ENCODE peak calls at places on chromosome 6, in five cellular contexts. E, F, W, Y and R are unnamed samples.

GRCh38 chr6:12504325-12504966 is 212.1 kb upstream of the PHACTR1 start:
- DNase-seq in Y (peak), E (peak), W (no peak), F (no peak), R (peak)

GRCh38 chr6:111658445-111659154 is 52.9 kb upstream of the TRAF3IP2 start:
- DNase-seq in Y (no peak), E (peak), F (no peak), W (no peak), R (peak)

GRCh38 chr6:64459411-64459810 is 823.8 kb downstream of the PHF3 start:
- DNase-seq in W (no peak), F (no peak), E (no peak), Y (no peak), R (no peak)

GRCh38 chr6:118495639-118496296 is 52.3 kb upstream of the PLN start:
- DNase-seq in E (peak), Y (no peak), F (no peak), W (no peak), R (peak)

GRCh38 chr6:52390361-52390727 is 28.4 kb downstream of the PAQR8 start:
- DNase-seq in F (peak), E (peak), Y (peak), W (no peak), R (peak)

GRCh38 chr6:159953091-159953581 is 15.7 kb upstream of the IGF2R start:
- DNase-seq in E (no peak), F (no peak), W (no peak), Y (no peak), R (peak)

GRCh38 chr6:48560408-48560807 is 449.4 kb upstream of the PTCHD4 start:
- DNase-seq in E (peak), W (no peak), Y (no peak), F (no peak), R (peak)

GRCh38 chr6:14792118-14792955 is 453.5 kb upstream of the JARID2 start:
- DNase-seq in Y (no peak), F (no peak), W (no peak), E (peak), R (no peak)

GRCh38 chr6:74731921-74732320 is 473.9 kb downstream of the COL12A1 start:
- DNase-seq in E (no peak), W (no peak), Y (no peak), F (no peak), R (no peak)

GRCh38 chr6:82970853-82971252 is 94.8 kb downstream of the UBE3D start:
- DNase-seq in E (no peak), F (no peak), Y (no peak), W (no peak), R (no peak)

GRCh38 chr6:47587503-47587902 is 109.9 kb downstream of the CD2AP start:
- DNase-seq in W (no peak), Y (no peak), E (peak), F (no peak), R (peak)

GRCh38 chr6:80003841-80004198 is 629 bp upstream of the TTK start:
- DNase-seq in Y (no peak), E (no peak), F (peak), W (peak), R (no peak)

GRCh38 chr6:24990227-24990843 is 54.6 kb upstream of the RIPOR2 start:
- DNase-seq in Y (no peak), W (no peak), F (no peak), E (peak), R (peak)

GRCh38 chr6:104940881-104941693 is 15.8 kb upstream of the LIN28B start:
- DNase-seq in W (peak), F (no peak), E (peak), Y (peak), R (peak)

GRCh38 chr6:170129691-170130171 is 161.1 kb downstream of the DLL1 start:
- DNase-seq in E (peak), W (peak), Y (no peak), F (no peak), R (no peak)

GRCh38 chr6:124260337-124260736 is 456.7 kb downstream of the NKAIN2 start:
- DNase-seq in F (no peak), W (no peak), E (no peak), Y (no peak), R (no peak)

GRCh38 chr6:106973841-106974336 is 640 bp downstream of the CD24 start:
- DNase-seq in Y (peak), W (no peak), F (no peak), E (peak), R (no peak)

GRCh38 chr6:156427345-156427744 is 349.8 kb upstream of the ARID1B start:
- DNase-seq in Y (no peak), E (peak), W (peak), F (no peak), R (peak)

GRCh38 chr6:133918208-133918930 is 29.5 kb downstream of the TCF21 start:
- DNase-seq in F (no peak), E (no peak), Y (no peak), W (no peak), R (no peak)

GRCh38 chr6:54719633-54720032 is 126.9 kb upstream of the FAM83B start:
- DNase-seq in W (no peak), E (no peak), F (no peak), Y (no peak), R (no peak)

GRCh38 chr6:17115251-17116089 is 13.6 kb downstream of the STMND1 start:
- DNase-seq in F (no peak), W (no peak), Y (no peak), E (peak), R (peak)

GRCh38 chr6:166760288-166760687 is 133.2 kb upstream of the RPS6KA2 start:
- DNase-seq in Y (peak), E (no peak), F (peak), W (no peak), R (no peak)

GRCh38 chr6:22614541-22614940 is 45.2 kb downstream of the HDGFL1 start:
- DNase-seq in Y (no peak), E (no peak), W (no peak), F (no peak), R (no peak)

GRCh38 chr6:48032156-48032555 is 78.8 kb downstream of the PTCHD4 start:
- DNase-seq in Y (no peak), W (no peak), F (no peak), E (peak), R (peak)

GRCh38 chr6:89254569-89254968 is 37.4 kb upstream of the GABRR1 start:
- DNase-seq in F (no peak), Y (no peak), E (peak), W (no peak), R (peak)

GRCh38 chr6:23523771-23524170 is 602.2 kb upstream of the NRSN1 start:
- DNase-seq in Y (no peak), F (no peak), W (no peak), E (no peak), R (no peak)

GRCh38 chr6:16319813-16320532 is 81.6 kb downstream of the GMPR start:
- DNase-seq in W (peak), Y (peak), F (peak), E (peak), R (peak)

GRCh38 chr6:35552285-35552917 is 39.7 kb upstream of the TULP1 start:
- DNase-seq in F (peak), E (peak), Y (peak), W (no peak), R (peak)

GRCh38 chr6:4208158-4208557 is 72.8 kb upstream of the ECI2 start:
- DNase-seq in E (no peak), W (no peak), F (no peak), Y (no peak), R (no peak)

GRCh38 chr6:157428418-157429202 is 47.6 kb downstream of the ZDHHC14 start:
- DNase-seq in E (peak), F (peak), W (no peak), Y (peak), R (peak)

GRCh38 chr6:114707081-114707480 is 364.3 kb upstream of the HS3ST5 start:
- DNase-seq in E (no peak), W (no peak), F (no peak), Y (no peak), R (no peak)

GRCh38 chr6:161152904-161153662 is 120.8 kb downstream of the AGPAT4 start:
- DNase-seq in W (no peak), Y (peak), F (no peak), E (no peak), R (peak)

GRCh38 chr6:170452767-170453545 is 100.2 kb downstream of the PSMB1 start:
- DNase-seq in Y (no peak), E (no peak), W (no peak), F (no peak), R (no peak)

GRCh38 chr6:89954721-89955148 is 60.5 kb downstream of the GJA10 start:
- DNase-seq in E (no peak), F (no peak), W (no peak), Y (peak), R (peak)